ENCODE peak calls at places on chromosomes 4 and X, in six cellular contexts. S is IMR-90, C is H1, F is mesendoderm, G is mesenchymal stem cell, E is neuronal stem cell. A is an unnamed sample. For H3K79me1, the result is how much of the 10 kb centered on the place peaks cover.

GRCh38 chr4:96352051-96352517 is 512.2 kb downstream of the PDHA2 start:
- DNase-seq in S (no peak), C (no peak), F (peak), G (peak), E (peak), A (peak)

GRCh38 chrX:41558531-41558930 is 111.4 kb downstream of the NYX start:
- DNase-seq in S (peak), C (no peak), F (no peak), G (peak), E (no peak), A (peak)

GRCh38 chrX:46920235-46920634 is 8.0 kb downstream of the JADE3 start:
- DNase-seq in S (no peak), C (no peak), F (no peak), G (no peak), E (no peak), A (no peak)

GRCh38 chr4:4443821-4444220 is 56.9 kb downstream of the NSG1 start:
- DNase-seq in S (peak), C (no peak), F (peak), G (peak), E (no peak), A (peak)

GRCh38 chrX:100750901-100751300 is 19.0 kb upstream of the SYTL4 start:
- DNase-seq in S (no peak), C (no peak), F (no peak), G (no peak), E (no peak), A (no peak)

GRCh38 chrX:110569506-110569905 is 210.9 kb downstream of the RTL9 start:
- DNase-seq in S (no peak), C (no peak), F (peak), G (no peak), E (no peak), A (peak)

GRCh38 chr4:110309686-110310085 is 111.3 kb upstream of the ELOVL6 start:
- DNase-seq in S (peak), C (no peak), F (no peak), G (no peak), E (no peak), A (no peak)

GRCh38 chrX:147978931-147979330 is 2.2 kb upstream of the FMR1NB start:
- DNase-seq in S (no peak), C (no peak), F (no peak), G (no peak), E (no peak), A (no peak)

GRCh38 chr4:99100876-99101275 is 12.3 kb upstream of the ADH5 start:
- DNase-seq in S (no peak), C (no peak), F (peak), G (no peak), E (no peak), A (peak)

GRCh38 chr4:8835521-8836365 is 35.9 kb downstream of the HMX1 start:
- DNase-seq in S (no peak), C (no peak), F (no peak), G (no peak), E (no peak), A (no peak)

GRCh38 chr4:180160195-180160985 is 2082.8 kb upstream of the TENM3 start:
- DNase-seq in S (peak), C (no peak), F (no peak), G (no peak), E (no peak), A (no peak)

GRCh38 chr4:15653864-15654391 is 1.2 kb downstream of the FBXL5 start:
- DNase-seq in S (peak), C (no peak), F (peak), G (peak), E (peak), A (no peak)

GRCh38 chrX:114582698-114583395 is 1.0 kb upstream of the HTR2C start:
- DNase-seq in S (no peak), C (no peak), F (peak), G (no peak), E (no peak), A (no peak)

GRCh38 chr4:4574792-4575191 is 32.9 kb upstream of the STX18 start:
- DNase-seq in S (peak), C (no peak), F (peak), G (peak), E (no peak), A (no peak)

GRCh38 chr4:110730318-110730717 is 107.4 kb upstream of the PITX2 start:
- DNase-seq in S (no peak), C (no peak), F (no peak), G (no peak), E (no peak), A (no peak)

GRCh38 chr4:35559559-35560365 is 684.6 kb downstream of the ARAP2 start:
- DNase-seq in S (no peak), C (no peak), F (peak), G (no peak), E (no peak), A (no peak)

DNA sequence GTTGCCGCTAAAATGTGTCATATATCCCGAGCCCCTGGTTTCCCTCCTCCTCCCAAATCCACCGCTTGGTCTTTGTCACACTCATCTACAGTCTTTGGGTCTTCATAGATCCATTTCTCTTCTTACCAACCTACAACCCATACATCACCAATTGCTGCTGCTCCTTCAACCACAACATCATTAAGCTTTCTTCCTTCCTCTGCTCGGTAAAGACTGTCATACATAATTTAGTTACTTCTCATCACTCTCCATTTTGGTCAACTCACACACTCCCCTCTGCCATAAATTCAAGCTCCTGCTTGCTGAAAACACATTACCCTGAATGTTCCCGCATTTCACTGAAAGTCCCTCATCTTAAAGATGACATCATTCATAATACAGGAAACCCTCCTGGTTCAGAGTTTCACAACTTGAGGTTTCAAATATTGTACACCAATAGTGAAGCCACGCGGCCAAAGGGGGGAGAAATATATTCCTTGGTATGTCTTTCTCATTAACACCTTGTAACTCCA is 1.7 kb upstream of the DCTD start:
- DNase-seq in S (no peak), C (no peak), F (no peak), G (peak), E (no peak), A (no peak)
- H3K79me1 ChIP-seq in S (under half), C (under half), F (under half), G (under half), E (under half), A (under half)

DNA sequence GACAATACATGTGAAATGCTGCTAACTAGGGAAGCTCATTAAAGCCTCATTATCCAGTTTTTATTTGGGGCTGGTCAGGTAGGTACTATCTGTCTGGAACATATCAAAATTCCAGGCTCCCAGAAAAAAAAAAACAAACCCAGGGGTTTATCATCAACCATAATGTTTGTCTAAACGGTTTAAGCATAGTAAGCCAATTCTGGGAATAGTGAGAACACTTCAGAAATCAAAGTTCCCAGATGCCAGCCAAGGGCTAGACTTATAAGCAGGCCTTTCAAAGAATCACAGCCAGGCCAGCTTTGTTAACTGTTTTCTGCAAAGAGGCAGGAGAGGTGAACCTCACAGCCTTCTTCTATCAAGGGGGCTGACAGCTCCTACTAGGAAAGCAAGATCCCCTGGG is 8.1 kb downstream of the IDS start:
- DNase-seq in S (no peak), C (no peak), F (no peak), G (no peak), E (no peak), A (no peak)
- H3K4me2 ChIP-seq in S (no peak), C (no peak), F (no peak), G (no peak), E (no peak), A (no peak)

GRCh38 chr4:127622621-127622922 is 10.2 kb upstream of the INTU start:
- DNase-seq in S (no peak), C (peak), F (no peak), G (peak), E (no peak), A (peak)

GRCh38 chr4:127618427-127618826 is 14.3 kb upstream of the INTU start:
- DNase-seq in S (no peak), C (no peak), F (no peak), G (no peak), E (no peak), A (no peak)

GRCh38 chr4:127622923-127623754 is 9.6 kb upstream of the INTU start:
- DNase-seq in S (peak), C (no peak), F (peak), G (no peak), E (peak), A (peak)

GRCh38 chr4:127624176-127624575 is 8.6 kb upstream of the INTU start:
- DNase-seq in S (no peak), C (no peak), F (no peak), G (no peak), E (no peak), A (no peak)

DNA sequence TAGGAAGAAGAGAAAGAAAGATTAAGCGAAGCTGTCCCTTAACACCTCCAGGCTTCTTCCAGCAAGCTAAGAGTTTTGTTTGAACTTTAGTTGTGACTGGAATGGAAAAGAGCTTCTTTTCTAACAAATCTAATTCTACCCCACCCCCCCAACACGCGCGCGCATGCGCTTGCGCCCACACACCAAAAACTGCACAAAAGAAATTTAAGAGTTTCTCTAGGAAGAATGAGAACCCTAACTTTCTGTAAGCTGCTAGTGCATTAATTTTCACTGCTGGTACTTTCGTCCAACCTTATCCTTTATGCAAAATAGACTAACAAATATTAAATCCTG is 9.0 kb upstream of the INTU start:
- DNase-seq in S (peak), C (no peak), F (no peak), G (peak), E (no peak), A (peak)
- H3K4me3 ChIP-seq in S (peak), C (peak), F (peak), G (peak), E (peak), A (peak)

GRCh38 chr4:3313556-3314228 is 20.9 kb downstream of the RGS12 start:
- DNase-seq in S (no peak), C (no peak), F (no peak), G (no peak), E (no peak), A (no peak)

GRCh38 chr4:3312362-3312761 is 19.5 kb downstream of the RGS12 start:
- DNase-seq in S (no peak), C (no peak), F (no peak), G (no peak), E (no peak), A (no peak)

GRCh38 chr4:3311489-3312171 is 18.8 kb downstream of the RGS12 start:
- DNase-seq in S (peak), C (no peak), F (no peak), G (no peak), E (no peak), A (no peak)

GRCh38 chr4:3314706-3315260 is 22.0 kb downstream of the RGS12 start:
- DNase-seq in S (no peak), C (no peak), F (no peak), G (no peak), E (no peak), A (no peak)

DNA sequence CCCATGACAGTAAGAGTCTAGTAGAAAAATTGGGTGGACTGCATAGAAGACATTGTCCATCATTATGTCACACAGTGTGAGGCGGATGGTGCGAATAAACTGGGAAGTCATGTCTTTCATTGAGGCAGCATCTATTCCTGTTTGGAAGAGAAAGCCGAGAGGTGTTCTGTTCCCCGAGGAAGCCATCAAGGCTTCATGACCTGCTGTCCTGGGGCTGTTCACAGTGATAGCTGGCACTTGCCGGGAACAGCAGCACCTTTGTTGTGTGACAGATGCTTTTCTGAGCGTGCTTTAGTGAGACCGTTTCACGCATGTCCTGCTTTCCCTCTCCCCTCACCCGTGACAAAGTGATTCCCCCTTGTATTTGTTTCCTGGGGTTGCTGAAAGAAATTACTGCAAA is 20.3 kb downstream of the RGS12 start:
- DNase-seq in S (no peak), C (no peak), F (no peak), G (no peak), E (no peak), A (no peak)
- H3K79me1 ChIP-seq in S (under half), C (under half), F (under half), G (half or more), E (under half), A (under half)

DNA sequence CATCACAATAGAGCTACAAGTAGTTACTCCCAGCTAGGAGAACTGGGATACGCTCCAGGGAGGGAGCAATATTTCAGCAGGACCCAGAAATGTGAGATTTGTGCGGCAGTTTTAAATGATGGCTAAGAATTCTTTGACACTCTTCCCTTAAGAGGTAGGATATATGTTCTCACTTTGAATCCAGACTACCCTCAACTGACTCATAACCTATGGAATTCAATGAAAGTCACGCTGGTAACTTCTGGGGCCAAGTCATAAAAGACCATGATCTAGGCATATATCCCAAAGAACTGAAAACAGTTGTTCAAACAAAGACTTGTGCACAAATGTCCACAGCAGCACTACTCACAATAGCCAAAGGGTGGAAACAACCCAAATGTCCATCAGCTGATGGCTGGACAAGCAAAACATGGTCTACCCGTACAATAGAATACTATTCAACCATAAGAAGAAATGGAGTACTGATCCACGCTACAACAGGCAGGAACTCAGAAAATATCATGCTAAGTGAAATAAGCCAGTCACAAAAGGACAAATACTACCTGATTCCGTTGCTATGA is 10.5 kb downstream of the CD99L2 start:
- DNase-seq in S (peak), C (no peak), F (no peak), G (peak), E (no peak), A (no peak)
- H3K4me2 ChIP-seq in S (no peak), C (no peak), F (no peak), G (no peak), E (no peak), A (no peak)

GRCh38 chr4:121192013-121192412 is 27.9 kb upstream of the TNIP3 start:
- DNase-seq in S (no peak), C (no peak), F (no peak), G (no peak), E (no peak), A (no peak)
- H3K4me3 ChIP-seq in S (peak), C (no peak), F (no peak), G (no peak), E (no peak), A (no peak)

A was measured in trophoblast cell.